ENCODE peak calls at places on chromosomes 4 and X, in four cellular contexts. One of them, this sample, is unnamed. For H3K36me3, the result is how much of the 10 kb centered on the place peaks cover.

GRCh38 chrX:2589186-2590020 is 88.6 kb upstream of the DHRSX start:
- DNase-seq in thyroid gland: no peak
- DNase-seq in ovary: no peak
- DNase-seq in Peyer's patch: no peak
- DNase-seq in this sample: no peak

GRCh38 chr4:147054241-147054902 is 108.7 kb upstream of the TTC29 start:
- DNase-seq in thyroid gland: no peak
- DNase-seq in ovary: no peak
- DNase-seq in Peyer's patch: no peak
- DNase-seq in this sample: no peak

GRCh38 chrX:79413009-79413408 is 45.9 kb upstream of the ITM2A start:
- DNase-seq in thyroid gland: no peak
- DNase-seq in ovary: no peak
- DNase-seq in Peyer's patch: no peak
- DNase-seq in this sample: peak

GRCh38 chrX:139738581-139738980 is 30.6 kb upstream of the MCF2 start:
- DNase-seq in thyroid gland: no peak
- DNase-seq in ovary: no peak
- DNase-seq in Peyer's patch: no peak
- DNase-seq in this sample: no peak

GRCh38 chrX:110992611-110993010 is 103.4 kb upstream of the PAK3 start:
- DNase-seq in thyroid gland: peak
- DNase-seq in ovary: no peak
- DNase-seq in Peyer's patch: no peak
- DNase-seq in this sample: no peak

GRCh38 chr4:81352476-81352875 is 119.2 kb downstream of the RASGEF1B start:
- DNase-seq in thyroid gland: no peak
- DNase-seq in ovary: no peak
- DNase-seq in Peyer's patch: no peak
- DNase-seq in this sample: no peak

GRCh38 chr4:154528866-154529265 is 21.3 kb downstream of the PLRG1 start:
- DNase-seq in thyroid gland: no peak
- DNase-seq in ovary: no peak
- DNase-seq in Peyer's patch: no peak
- DNase-seq in this sample: no peak

GRCh38 chr4:185752881-185753280 is 59.1 kb downstream of the SORBS2 start:
- DNase-seq in thyroid gland: no peak
- DNase-seq in ovary: no peak
- DNase-seq in Peyer's patch: no peak
- DNase-seq in this sample: no peak

GRCh38 chr4:8796096-8796495 is 75.5 kb downstream of the HMX1 start:
- DNase-seq in thyroid gland: no peak
- DNase-seq in ovary: no peak
- DNase-seq in Peyer's patch: no peak
- DNase-seq in this sample: no peak

GRCh38 chr4:26826721-26827120 is 33.9 kb upstream of the STIM2 start:
- DNase-seq in thyroid gland: peak
- DNase-seq in ovary: peak
- DNase-seq in Peyer's patch: peak
- DNase-seq in this sample: no peak

GRCh38 chrX:139739138-139739537 is 31.2 kb upstream of the MCF2 start:
- DNase-seq in thyroid gland: no peak
- DNase-seq in ovary: no peak
- DNase-seq in Peyer's patch: no peak
- DNase-seq in this sample: no peak

GRCh38 chr4:148814030-148814429 is 371.8 kb upstream of the NR3C2 start:
- DNase-seq in thyroid gland: peak
- DNase-seq in ovary: no peak
- DNase-seq in Peyer's patch: no peak
- DNase-seq in this sample: no peak

GRCh38 chr4:148810461-148810860 is 368.2 kb upstream of the NR3C2 start:
- DNase-seq in thyroid gland: no peak
- DNase-seq in ovary: no peak
- DNase-seq in Peyer's patch: no peak
- DNase-seq in this sample: no peak

GRCh38 chr4:148808416-148808815 is 366.2 kb upstream of the NR3C2 start:
- DNase-seq in thyroid gland: no peak
- DNase-seq in ovary: no peak
- DNase-seq in Peyer's patch: no peak
- DNase-seq in this sample: no peak

GRCh38 chr4:148813289-148813688 is 371.1 kb upstream of the NR3C2 start:
- DNase-seq in thyroid gland: no peak
- DNase-seq in ovary: no peak
- DNase-seq in Peyer's patch: no peak
- DNase-seq in this sample: no peak
- H3K36me3 ChIP-seq in thyroid gland: under half
- H3K36me3 ChIP-seq in ovary: under half
- H3K36me3 ChIP-seq in Peyer's patch: under half
- H3K36me3 ChIP-seq in this sample: under half

GRCh38 chr4:183504064-183504929 is 561 bp upstream of the ING2 start:
- DNase-seq in thyroid gland: peak
- DNase-seq in ovary: peak
- DNase-seq in Peyer's patch: peak
- DNase-seq in this sample: peak
- TF ChIP-seq POLR2A in thyroid gland: no peak
- TF ChIP-seq POLR2A in ovary: peak
- TF ChIP-seq POLR2A in Peyer's patch: peak
- TF ChIP-seq POLR2A in this sample: peak

GRCh38 chr4:6582889-6583504 is 8.0 kb downstream of the MAN2B2 start:
- DNase-seq in thyroid gland: no peak
- DNase-seq in ovary: no peak
- DNase-seq in Peyer's patch: no peak
- DNase-seq in this sample: no peak

GRCh38 chr4:6580353-6580752 is 5.4 kb downstream of the MAN2B2 start:
- DNase-seq in thyroid gland: no peak
- DNase-seq in ovary: no peak
- DNase-seq in Peyer's patch: no peak
- DNase-seq in this sample: no peak

GRCh38 chr4:6581566-6582121 is 6.7 kb downstream of the MAN2B2 start:
- DNase-seq in thyroid gland: no peak
- DNase-seq in ovary: no peak
- DNase-seq in Peyer's patch: no peak
- DNase-seq in this sample: no peak

GRCh38 chr4:6586715-6587325 is 11.8 kb downstream of the MAN2B2 start:
- DNase-seq in thyroid gland: no peak
- DNase-seq in ovary: no peak
- DNase-seq in Peyer's patch: no peak
- DNase-seq in this sample: no peak

GRCh38 chr4:6584865-6585264 is 9.9 kb downstream of the MAN2B2 start:
- DNase-seq in thyroid gland: no peak
- DNase-seq in ovary: no peak
- DNase-seq in Peyer's patch: no peak
- DNase-seq in this sample: no peak
- H3K36me3 ChIP-seq in thyroid gland: under half
- H3K36me3 ChIP-seq in ovary: under half
- H3K36me3 ChIP-seq in Peyer's patch: under half
- H3K36me3 ChIP-seq in this sample: under half

DNA sequence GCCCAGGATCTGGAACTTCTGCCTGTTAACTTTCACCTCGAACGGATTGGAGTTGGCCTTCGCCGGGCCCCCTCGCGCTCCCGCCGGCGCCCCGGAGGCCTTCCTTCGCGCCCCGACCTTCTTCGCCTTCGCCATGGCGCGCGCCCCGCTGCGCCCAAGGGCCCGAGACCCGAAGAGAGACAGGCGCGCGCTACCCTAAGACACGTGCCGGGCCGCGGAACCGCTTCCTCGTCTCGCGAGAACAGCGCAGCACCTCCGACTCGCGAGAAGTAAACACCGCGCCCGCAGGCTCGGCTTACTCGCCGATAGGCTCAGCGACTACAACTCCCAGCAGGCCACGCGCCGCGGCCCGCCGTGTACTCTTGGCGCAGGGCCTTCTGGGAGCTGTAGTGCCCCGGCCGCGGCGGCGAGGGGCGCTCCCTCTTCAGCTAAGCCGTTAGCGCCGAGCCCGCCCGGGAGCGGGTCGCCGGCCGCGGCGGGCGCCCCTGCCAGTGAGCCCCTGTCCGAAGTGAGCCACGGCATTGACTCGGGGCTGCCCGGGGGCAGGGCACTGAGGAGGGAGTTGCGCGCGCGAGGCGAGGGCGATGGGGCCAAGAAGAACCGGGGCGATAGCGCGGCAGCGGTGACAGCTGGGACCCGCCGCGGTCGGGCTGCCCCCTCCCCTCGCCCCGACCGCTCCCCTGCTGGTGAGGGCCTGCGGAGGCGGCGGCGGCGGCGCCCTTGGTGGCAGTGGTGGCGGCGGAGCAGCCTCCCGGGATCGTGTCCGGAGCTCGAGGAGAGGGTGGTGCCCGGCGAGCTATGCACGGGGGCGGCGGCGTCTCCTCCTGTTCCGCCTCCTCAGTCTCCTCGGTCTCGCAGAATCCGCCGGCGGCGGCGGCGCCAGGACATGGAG is at the start of the genes GRK4 and NOP14:
- DNase-seq in thyroid gland: peak
- DNase-seq in ovary: peak
- DNase-seq in Peyer's patch: peak
- DNase-seq in this sample: peak
- TF ChIP-seq POLR2A in thyroid gland: peak
- TF ChIP-seq POLR2A in ovary: peak
- TF ChIP-seq POLR2A in Peyer's patch: peak
- TF ChIP-seq POLR2A in this sample: peak

GRCh38 chr4:1226167-1226514 is 22.8 kb downstream of the CTBP1 start:
- DNase-seq in thyroid gland: no peak
- DNase-seq in ovary: no peak
- DNase-seq in Peyer's patch: no peak
- DNase-seq in this sample: no peak
- H3K36me3 ChIP-seq in thyroid gland: under half
- H3K36me3 ChIP-seq in ovary: under half
- H3K36me3 ChIP-seq in Peyer's patch: half or more
- H3K36me3 ChIP-seq in this sample: under half

DNA sequence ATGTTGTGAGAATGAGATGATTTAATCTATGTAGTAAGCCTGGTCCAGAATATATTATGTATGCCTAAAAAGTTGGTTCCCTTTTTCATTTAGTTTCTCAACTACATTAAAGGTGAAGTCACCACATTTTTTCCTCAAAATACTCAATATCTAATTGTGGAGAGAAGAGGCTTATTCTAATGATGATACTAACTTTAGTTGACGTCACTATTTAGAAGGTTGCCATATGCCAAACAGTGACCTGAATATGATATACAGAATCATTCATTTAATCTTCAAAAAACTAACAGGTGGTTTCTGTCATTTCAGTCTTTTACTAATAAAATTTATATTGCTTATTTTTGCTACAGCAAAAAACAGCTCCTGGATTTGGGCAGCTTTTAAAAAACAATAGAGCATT is 480.7 kb upstream of the NWD2 start:
- DNase-seq in thyroid gland: no peak
- DNase-seq in ovary: no peak
- DNase-seq in Peyer's patch: no peak
- DNase-seq in this sample: no peak
- TF ChIP-seq POLR2A in thyroid gland: no peak
- TF ChIP-seq POLR2A in ovary: no peak
- TF ChIP-seq POLR2A in Peyer's patch: no peak
- TF ChIP-seq POLR2A in this sample: no peak

DNA sequence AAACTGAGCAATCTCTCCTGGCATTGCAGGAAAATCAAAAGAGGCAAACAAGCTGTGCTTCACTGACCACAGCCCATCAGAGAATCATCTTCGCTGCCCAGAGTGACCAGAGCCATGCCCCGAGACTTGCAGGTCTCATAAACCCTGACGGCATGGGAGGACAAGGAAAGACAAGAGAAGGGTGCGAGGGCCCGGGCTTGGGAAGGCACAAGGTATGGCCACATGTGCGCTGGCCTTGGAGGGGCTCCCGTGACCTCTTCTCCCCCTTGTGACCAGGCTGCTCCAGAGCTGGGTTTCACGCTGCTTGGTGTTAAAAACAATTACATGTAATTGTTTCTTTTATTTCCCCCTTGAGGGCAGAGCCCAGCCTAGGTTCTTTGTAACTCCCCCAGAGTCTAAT is 20.8 kb downstream of the DCTD start:
- DNase-seq in thyroid gland: no peak
- DNase-seq in ovary: no peak
- DNase-seq in Peyer's patch: no peak
- DNase-seq in this sample: no peak
- H3K36me3 ChIP-seq in thyroid gland: under half
- H3K36me3 ChIP-seq in ovary: under half
- H3K36me3 ChIP-seq in Peyer's patch: under half
- H3K36me3 ChIP-seq in this sample: half or more

DNA sequence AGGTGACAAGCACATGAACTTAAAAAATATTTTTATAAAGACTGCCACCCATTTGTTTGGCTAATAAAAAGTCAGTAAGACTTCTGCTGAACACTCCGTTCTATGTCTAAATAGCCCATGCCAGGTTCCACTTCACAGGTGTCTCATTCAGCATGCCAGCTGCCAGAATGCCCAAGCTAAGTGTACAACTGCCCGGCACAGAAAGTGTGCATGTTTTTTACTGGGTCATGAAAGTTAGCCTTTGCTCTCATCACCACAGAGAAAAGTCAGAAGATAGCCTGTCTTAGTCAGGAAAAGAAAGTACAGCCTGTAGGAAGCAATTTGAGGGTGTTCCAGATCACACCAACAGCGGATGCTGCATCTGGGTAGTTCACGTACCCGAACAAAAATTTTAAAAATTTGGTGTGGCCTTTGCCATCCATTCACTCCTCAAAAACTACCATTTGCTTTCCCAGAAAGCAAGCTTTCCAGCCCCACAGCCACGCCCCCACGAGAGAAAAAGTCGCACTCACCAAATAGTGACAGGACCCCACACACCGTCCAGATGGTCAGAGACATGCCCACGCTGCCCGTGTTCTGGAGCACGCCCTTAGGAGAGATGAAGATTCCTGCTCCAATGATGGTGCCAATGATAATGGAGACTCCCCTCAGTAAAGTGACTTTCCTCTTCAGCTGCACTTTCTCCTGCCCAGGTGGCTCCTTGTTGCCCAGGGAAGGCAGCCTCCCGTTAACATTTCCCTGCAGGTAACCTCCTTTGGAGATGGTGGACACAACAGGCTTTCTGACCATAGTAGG is 671 bp downstream of the SLC7A11 start:
- DNase-seq in thyroid gland: peak
- DNase-seq in ovary: no peak
- DNase-seq in Peyer's patch: peak
- DNase-seq in this sample: no peak
- TF ChIP-seq POLR2A in thyroid gland: no peak
- TF ChIP-seq POLR2A in ovary: no peak
- TF ChIP-seq POLR2A in Peyer's patch: no peak
- TF ChIP-seq POLR2A in this sample: no peak

This sample was measured in tibial nerve.